ENCODE peak calls at places on chromosome 3, in four cellular contexts. R is iris pigment epithelial cell, Z is aorta, C is mesothelial cell of epicardium. E is an unnamed sample.

GRCh38 chr3:147656023-147656422 is 246.9 kb downstream of the ZIC1 start:
- DNase-seq in R (peak), Z (no peak), C (no peak), E (no peak)

GRCh38 chr3:134002326-134002725 is 27.4 kb downstream of the SLCO2A1 start:
- DNase-seq in R (peak), Z (no peak), C (no peak), E (peak)

GRCh38 chr3:48039487-48040190 is 23.4 kb upstream of the MAP4 start:
- DNase-seq in R (peak), Z (no peak), C (no peak), E (peak)

GRCh38 chr3:123818921-123819429 is 65.2 kb downstream of the MYLK start:
- DNase-seq in R (peak), Z (no peak), C (no peak), E (peak)

GRCh38 chr3:133574260-133574881 is 885 bp downstream of the CDV3 start:
- DNase-seq in R (peak), Z (peak), C (peak), E (peak)

GRCh38 chr3:184259878-184260570 is 1.3 kb downstream of the CAMK2N2 start:
- DNase-seq in R (peak), Z (peak), C (peak), E (peak)

GRCh38 chr3:38227989-38228388 is 37.6 kb upstream of the SLC22A13 start:
- DNase-seq in R (peak), Z (no peak), C (no peak), E (peak)

GRCh38 chr3:54999159-54999558 is 71.3 kb upstream of the LRTM1 start:
- DNase-seq in R (peak), Z (no peak), C (no peak), E (peak)

GRCh38 chr3:182970811-182971418 is 9.4 kb downstream of the DCUN1D1 start:
- DNase-seq in R (no peak), Z (no peak), C (no peak), E (no peak)

GRCh38 chr3:56868706-56869105 is 67.0 kb upstream of the ARHGEF3 start:
- DNase-seq in R (no peak), Z (no peak), C (no peak), E (no peak)

GRCh38 chr3:12706504-12707253 is 42.8 kb upstream of the RAF1 start:
- DNase-seq in R (peak), Z (no peak), C (no peak), E (peak)

GRCh38 chr3:188165596-188165995 is 11.6 kb downstream of the LPP start:
- DNase-seq in R (peak), Z (no peak), C (no peak), E (no peak)

GRCh38 chr3:101940521-101940992 is 91.2 kb downstream of the NFKBIZ start:
- DNase-seq in R (peak), Z (peak), C (peak), E (peak)

GRCh38 chr3:14481646-14482036 is 58.5 kb downstream of the GRIP2 start:
- DNase-seq in R (no peak), Z (peak), C (no peak), E (no peak)

GRCh38 chr3:38397320-38397719 is 50.7 kb downstream of the XYLB start:
- DNase-seq in R (peak), Z (no peak), C (peak), E (peak)

GRCh38 chr3:13223574-13224237 is 150.5 kb upstream of the IQSEC1 start:
- DNase-seq in R (peak), Z (no peak), C (no peak), E (peak)

GRCh38 chr3:48077835-48078234 is 61.6 kb upstream of the MAP4 start:
- DNase-seq in R (peak), Z (no peak), C (no peak), E (peak)

GRCh38 chr3:4834403-4834866 is 144.8 kb upstream of the BHLHE40 start:
- DNase-seq in R (no peak), Z (no peak), C (no peak), E (no peak)

GRCh38 chr3:5051772-5052171 is 70.3 kb upstream of the ARL8B start:
- DNase-seq in R (peak), Z (no peak), C (no peak), E (no peak)

GRCh38 chr3:17579289-17580031 is 163.0 kb downstream of the TBC1D5 start:
- DNase-seq in R (peak), Z (no peak), C (no peak), E (peak)

GRCh38 chr3:38554127-38554827 is 58.1 kb downstream of the EXOG start:
- DNase-seq in R (no peak), Z (peak), C (peak), E (no peak)

GRCh38 chr3:32109256-32109655 is 2.8 kb downstream of the GPD1L start:
- DNase-seq in R (peak), Z (peak), C (no peak), E (peak)

GRCh38 chr3:5298453-5298852 is 110.9 kb downstream of the EDEM1 start:
- DNase-seq in R (no peak), Z (no peak), C (no peak), E (no peak)

GRCh38 chr3:4038351-4038750 is 239.1 kb downstream of the LRRN1 start:
- DNase-seq in R (no peak), Z (no peak), C (no peak), E (no peak)

GRCh38 chr3:53092216-53092615 is 38.0 kb downstream of the RFT1 start:
- DNase-seq in R (no peak), Z (no peak), C (no peak), E (no peak)

GRCh38 chr3:173221010-173221409 is 80.0 kb upstream of the SPATA16 start:
- DNase-seq in R (no peak), Z (no peak), C (no peak), E (no peak)

GRCh38 chr3:157436583-157437300 is at the start of gene PTX3:
- DNase-seq in R (peak), Z (no peak), C (peak), E (peak)

GRCh38 chr3:48609088-48610005 is at the start of gene UQCRC1:
- DNase-seq in R (peak), Z (peak), C (peak), E (peak)

GRCh38 chr3:4573153-4573552 is 80.0 kb downstream of the ITPR1 start:
- DNase-seq in R (no peak), Z (no peak), C (no peak), E (no peak)

GRCh38 chr3:116815831-116816588 is 106.4 kb downstream of the TUSC7 start:
- DNase-seq in R (peak), Z (no peak), C (no peak), E (peak)

GRCh38 chr3:196604548-196604947 is 34.9 kb upstream of the NRROS start:
- DNase-seq in R (no peak), Z (no peak), C (no peak), E (no peak)

GRCh38 chr3:119937229-119937628 is 155.3 kb downstream of the NR1I2 start:
- DNase-seq in R (peak), Z (no peak), C (no peak), E (no peak)

GRCh38 chr3:26376131-26376530 is 246.4 kb upstream of the LRRC3B start:
- DNase-seq in R (no peak), Z (no peak), C (no peak), E (no peak)

GRCh38 chr3:8327739-8328138 is 173.9 kb upstream of the LMCD1 start:
- DNase-seq in R (no peak), Z (no peak), C (no peak), E (no peak)

GRCh38 chr3:25281041-25281842 is 146.8 kb upstream of the RARB start:
- DNase-seq in R (no peak), Z (no peak), C (no peak), E (no peak)

GRCh38 chr3:110267304-110267703 is 804.3 kb upstream of the NECTIN3 start:
- DNase-seq in R (no peak), Z (no peak), C (no peak), E (no peak)

E was measured in fibroblast of pulmonary artery.